ENCODE peak calls at places on chromosome 2, in ten cellular contexts. F is right cardiac atrium; X is RWPE2; Y is PC-3; D is CD8-positive, alpha-beta T cell; G is gastrocnemius medialis; R is left lung; O is heart left ventricle; N is naive thymus-derived CD4-positive, alpha-beta T cell; P is upper lobe of right lung. I is an unnamed sample.

GRCh38 chr2:185862657-185863398 is 124.2 kb downstream of the FSIP2 start:
- ATAC-seq in N (no peak), F (no peak), Y (no peak), X (no peak), D (no peak), R (no peak), G (no peak), O (no peak), P (no peak), I (no peak)

GRCh38 chr2:207561386-207562080 is 31.8 kb downstream of the CREB1 start:
- ATAC-seq in F (peak), Y (no peak), G (no peak), X (no peak), D (no peak), O (peak), N (no peak), P (no peak), R (no peak), I (no peak)

GRCh38 chr2:46499392-46499785 is 20.0 kb downstream of the TMEM247 start:
- ATAC-seq in D (no peak), O (peak), G (no peak), Y (peak), R (peak), X (no peak), F (no peak), N (no peak), P (no peak), I (no peak)

GRCh38 chr2:38155-38554 is 8.2 kb downstream of the FAM110C start:
- ATAC-seq in N (no peak), Y (peak), D (no peak), R (no peak), X (peak), F (no peak), P (no peak), G (no peak), O (no peak), I (no peak)

GRCh38 chr2:73986085-73986680 is 1.5 kb downstream of the TET3 start:
- ATAC-seq in X (no peak), F (no peak), D (peak), P (no peak), Y (no peak), O (no peak), G (no peak), R (no peak), N (no peak), I (no peak)

GRCh38 chr2:150618215-150618905 is 130.9 kb upstream of the RND3 start:
- ATAC-seq in Y (no peak), P (no peak), N (no peak), X (peak), R (no peak), G (no peak), D (no peak), F (no peak), O (peak), I (no peak)

GRCh38 chr2:207308519-207309224 is 142.9 kb upstream of the KLF7 start:
- ATAC-seq in R (no peak), O (no peak), Y (no peak), N (no peak), D (no peak), F (no peak), X (no peak), P (no peak), G (no peak), I (no peak)

GRCh38 chr2:205768815-205769493 is 86.7 kb downstream of the NRP2 start:
- ATAC-seq in P (peak), F (no peak), Y (peak), X (peak), G (no peak), D (no peak), R (peak), N (no peak), O (no peak), I (peak)

GRCh38 chr2:128215897-128216645 is 102.6 kb downstream of the HS6ST1 start:
- ATAC-seq in R (no peak), G (no peak), O (no peak), Y (no peak), F (no peak), N (peak), D (no peak), P (no peak), X (no peak), I (no peak)

GRCh38 chr2:149617476-149617875 is 29.9 kb upstream of the MMADHC start:
- ATAC-seq in N (no peak), F (no peak), R (no peak), Y (peak), O (no peak), D (no peak), G (no peak), X (peak), P (no peak), I (no peak)

GRCh38 chr2:39595116-39595515 is 70.6 kb upstream of the TMEM178A start:
- ATAC-seq in D (no peak), R (no peak), Y (no peak), O (no peak), P (no peak), F (no peak), G (no peak), X (no peak), N (no peak), I (no peak)

GRCh38 chr2:118937817-118938216 is 4.2 kb upstream of the MARCO start:
- ATAC-seq in R (no peak), N (no peak), Y (no peak), D (no peak), O (no peak), G (no peak), X (no peak), P (no peak), F (no peak), I (no peak)

GRCh38 chr2:60821133-60821469 is 60.3 kb upstream of the REL start:
- ATAC-seq in P (no peak), D (no peak), Y (no peak), R (no peak), N (no peak), G (no peak), F (no peak), O (no peak), X (no peak), I (no peak)

GRCh38 chr2:61247204-61247812 is 85.3 kb downstream of the C2orf74 start:
- ATAC-seq in X (no peak), G (peak), D (no peak), O (peak), F (peak), Y (no peak), R (peak), P (no peak), N (no peak), I (peak)

GRCh38 chr2:15198051-15198450 is 363.1 kb downstream of the NBAS start:
- ATAC-seq in P (no peak), X (no peak), Y (peak), D (no peak), G (no peak), F (no peak), N (no peak), O (no peak), R (no peak), I (no peak)

GRCh38 chr2:233267516-233268245 is 16.2 kb downstream of the ATG16L1 start:
- ATAC-seq in O (no peak), P (peak), G (no peak), F (peak), R (peak), N (peak), X (no peak), Y (peak), D (peak), I (no peak)

GRCh38 chr2:12045864-12046291 is 299.4 kb downstream of the LPIN1 start:
- ATAC-seq in N (no peak), Y (no peak), R (no peak), F (no peak), O (no peak), P (no peak), D (no peak), G (no peak), X (no peak), I (no peak)

GRCh38 chr2:12048551-12048950 is 302.1 kb downstream of the LPIN1 start:
- ATAC-seq in O (no peak), F (no peak), R (no peak), P (no peak), Y (no peak), G (no peak), N (no peak), D (no peak), X (no peak), I (no peak)

GRCh38 chr2:12044857-12045256 is 298.4 kb downstream of the LPIN1 start:
- ATAC-seq in R (no peak), N (peak), O (no peak), X (no peak), D (peak), Y (no peak), P (peak), G (no peak), F (no peak), I (no peak)

GRCh38 chr2:12047761-12048160 is 301.3 kb downstream of the LPIN1 start:
- ATAC-seq in R (no peak), P (no peak), X (no peak), F (no peak), D (no peak), G (no peak), O (no peak), N (no peak), Y (no peak), I (no peak)

GRCh38 chr2:12046641-12047040 is 300.2 kb downstream of the LPIN1 start:
- ATAC-seq in D (no peak), F (no peak), R (no peak), P (no peak), X (peak), Y (peak), N (no peak), G (no peak), O (no peak), I (no peak)
- H3K4me3 ChIP-seq in D (no peak), F (no peak), R (no peak), P (no peak), X (no peak), Y (no peak), N (no peak), G (no peak), O (no peak), I (no peak)

GRCh38 chr2:241357531-241357930 is 1.4 kb downstream of the FARP2 start:
- ATAC-seq in F (no peak), D (no peak), R (no peak), G (no peak), X (no peak), Y (no peak), N (no peak), O (no peak), P (no peak), I (no peak)
- H3K4me3 ChIP-seq in F (no peak), D (no peak), R (peak), G (peak), X (peak), Y (peak), N (no peak), O (no peak), P (peak), I (no peak)

GRCh38 chr2:217652761-217653160 is 350.0 kb downstream of the TNS1 start:
- ATAC-seq in D (no peak), G (no peak), X (no peak), R (no peak), P (no peak), N (no peak), Y (no peak), O (no peak), F (no peak), I (no peak)

GRCh38 chr2:217650716-217651360 is 352.0 kb downstream of the TNS1 start:
- ATAC-seq in P (peak), D (no peak), R (peak), F (peak), G (peak), N (peak), O (peak), Y (no peak), X (no peak), I (no peak)

GRCh38 chr2:217654173-217654572 is 348.6 kb downstream of the TNS1 start:
- ATAC-seq in N (no peak), O (no peak), F (no peak), R (no peak), X (no peak), P (no peak), D (no peak), Y (no peak), G (no peak), I (no peak)

GRCh38 chr2:217655656-217656055 is 347.1 kb downstream of the TNS1 start:
- ATAC-seq in F (no peak), X (no peak), D (no peak), N (no peak), R (no peak), G (no peak), O (no peak), Y (no peak), P (no peak), I (no peak)

GRCh38 chr2:217653240-217653639 is 349.6 kb downstream of the TNS1 start:
- ATAC-seq in D (no peak), G (peak), N (no peak), O (peak), R (peak), F (peak), Y (peak), P (peak), X (peak), I (peak)
- H3K4me3 ChIP-seq in D (no peak), G (no peak), N (no peak), O (no peak), R (no peak), F (no peak), Y (no peak), P (no peak), X (no peak), I (no peak)

GRCh38 chr2:25275575-25275965 is 66.2 kb downstream of the DNMT3A start:
- ATAC-seq in R (no peak), X (no peak), G (no peak), F (no peak), N (no peak), Y (no peak), D (no peak), P (no peak), O (no peak), I (no peak)
- H3K4me3 ChIP-seq in R (no peak), X (no peak), G (no peak), F (no peak), N (no peak), Y (no peak), D (peak), P (no peak), O (no peak), I (no peak)

GRCh38 chr2:11411244-11411643 is 54.7 kb downstream of the E2F6 start:
- ATAC-seq in P (no peak), N (no peak), R (no peak), Y (no peak), O (peak), D (no peak), X (no peak), G (no peak), F (peak), I (no peak)

GRCh38 chr2:11412449-11412810 is 53.5 kb downstream of the E2F6 start:
- ATAC-seq in N (no peak), F (no peak), G (no peak), X (no peak), R (no peak), O (no peak), P (no peak), D (no peak), Y (no peak), I (no peak)

GRCh38 chr2:11409184-11409959 is 56.6 kb downstream of the E2F6 start:
- ATAC-seq in R (no peak), G (peak), D (no peak), N (no peak), X (no peak), O (no peak), P (no peak), Y (peak), F (no peak), I (no peak)

GRCh38 chr2:11410101-11410500 is 55.9 kb downstream of the E2F6 start:
- ATAC-seq in N (no peak), F (no peak), Y (no peak), G (no peak), P (no peak), R (no peak), O (no peak), D (no peak), X (no peak), I (no peak)

GRCh38 chr2:11411768-11412448 is 54.1 kb downstream of the E2F6 start:
- ATAC-seq in D (no peak), R (peak), X (no peak), N (no peak), O (peak), P (peak), Y (peak), G (no peak), F (peak), I (no peak)
- H3K4me3 ChIP-seq in D (no peak), R (peak), X (peak), N (no peak), O (peak), P (peak), Y (peak), G (peak), F (peak), I (peak)